ENCODE peak calls at places on chromosomes 1 and 21, in five cellular contexts. A, H, C, Y and E are unnamed samples.

GRCh38 chr1:159790237-159790917 is 9.6 kb downstream of the DUSP23 start:
- DNase-seq in A (no peak), H (no peak), C (no peak), Y (no peak), E (no peak)

GRCh38 chr21:33578214-33578613 is 10.3 kb downstream of the DONSON start:
- DNase-seq in A (no peak), H (no peak), C (no peak), Y (no peak), E (no peak)

GRCh38 chr1:153277852-153278251 is 18.4 kb downstream of the LORICRIN start:
- DNase-seq in A (peak; percentile 46), H (no peak), C (peak; percentile 26), Y (no peak), E (peak; percentile 39)

GRCh38 chr21:45831991-45832740 is 149.4 kb upstream of the COL6A1 start:
- DNase-seq in A (no peak), H (no peak), C (no peak), Y (no peak), E (no peak)

GRCh38 chr1:240965581-240966091 is 353.7 kb upstream of the GREM2 start:
- DNase-seq in A (no peak), H (peak; percentile 68), C (no peak), Y (no peak), E (no peak)

GRCh38 chr1:198113302-198113701 is 43.5 kb upstream of the NEK7 start:
- DNase-seq in A (no peak), H (no peak), C (no peak), Y (no peak), E (no peak)

GRCh38 chr1:100458925-100459814 is 78.8 kb upstream of the GPR88 start:
- DNase-seq in A (peak; percentile 79), H (peak; percentile 31), C (peak; percentile 62), Y (peak; percentile 45), E (peak; percentile 61)

GRCh38 chr1:20484526-20485462 is 1.2 kb downstream of the CAMK2N1 start:
- DNase-seq in A (no peak), H (no peak), C (no peak), Y (no peak), E (no peak)

GRCh38 chr1:184973308-184974085 is 811 bp downstream of the NIBAN1 start:
- DNase-seq in A (peak; percentile 26), H (peak; percentile 45), C (no peak), Y (peak; percentile 22), E (no peak)

GRCh38 chr1:167440776-167441175 is 77.6 kb downstream of the CD247 start:
- DNase-seq in A (peak; percentile 17), H (no peak), C (no peak), Y (no peak), E (no peak)

GRCh38 chr1:212621043-212621829 is 12.7 kb downstream of the ATF3 start:
- DNase-seq in A (no peak), H (no peak), C (no peak), Y (no peak), E (no peak)

GRCh38 chr1:83787246-83787998 is 211.5 kb downstream of the TTLL7 start:
- DNase-seq in A (no peak), H (no peak), C (no peak), Y (no peak), E (no peak)

GRCh38 chr1:5660141-5660935 is 331.9 kb downstream of the NPHP4 start:
- DNase-seq in A (no peak), H (peak; percentile 98), C (no peak), Y (no peak), E (no peak)

GRCh38 chr1:40774266-40774998 is 9.2 kb upstream of the KCNQ4 start:
- DNase-seq in A (peak; percentile 76), H (no peak), C (peak; percentile 64), Y (peak; percentile 55), E (peak; percentile 51)

GRCh38 chr1:109762039-109762585 is 1.6 kb downstream of the EPS8L3 start:
- DNase-seq in A (no peak), H (no peak), C (no peak), Y (no peak), E (no peak)

GRCh38 chr1:117609471-117609911 is 3.6 kb downstream of the TENT5C start:
- DNase-seq in A (no peak), H (no peak), C (no peak), Y (no peak), E (no peak)

GRCh38 chr21:16913010-16913409 is 599.8 kb upstream of the CXADR start:
- DNase-seq in A (no peak), H (no peak), C (no peak), Y (no peak), E (no peak)

GRCh38 chr1:72915581-72915980 is 633.2 kb upstream of the NEGR1 start:
- DNase-seq in A (no peak), H (peak; percentile 19), C (no peak), Y (no peak), E (no peak)

GRCh38 chr1:180401999-180402398 is 100.4 kb downstream of the ACBD6 start:
- DNase-seq in A (no peak), H (no peak), C (no peak), Y (no peak), E (no peak)

GRCh38 chr1:45943185-45943584 is 139.8 kb downstream of the MAST2 start:
- DNase-seq in A (no peak), H (no peak), C (no peak), Y (no peak), E (no peak)

GRCh38 chr1:68585371-68585770 is 88.5 kb upstream of the DEPDC1 start:
- DNase-seq in A (no peak), H (no peak), C (no peak), Y (no peak), E (no peak)

GRCh38 chr1:97691325-97691724 is 229.5 kb downstream of the DPYD start:
- DNase-seq in A (no peak), H (no peak), C (no peak), Y (no peak), E (no peak)

GRCh38 chr1:89566761-89567174 is 42.1 kb downstream of the LRRC8B start:
- DNase-seq in A (no peak), H (no peak), C (no peak), Y (no peak), E (no peak)

GRCh38 chr1:108521990-108522393 is 37.9 kb upstream of the EEIG2 start:
- DNase-seq in A (no peak), H (no peak), C (no peak), Y (no peak), E (no peak)

GRCh38 chr1:247118946-247119446 is 14.8 kb upstream of the ZNF669 start:
- DNase-seq in A (peak; percentile 46), H (peak; percentile 25), C (no peak), Y (no peak), E (no peak)

GRCh38 chr1:29628190-29628589 is 391.9 kb downstream of the PTPRU start:
- DNase-seq in A (peak; percentile 7), H (no peak), C (no peak), Y (no peak), E (no peak)